ENCODE peak calls at places on chromosomes 6 and 20, in six cellular contexts. Y, E, V, C, J and T are unnamed samples.

GRCh38 chr20:59676877-59677140 is 72.5 kb downstream of the PHACTR3 start:
- DNase-seq in Y (no peak), E (no peak), V (no peak), C (no peak), J (no peak), T (no peak)

GRCh38 chr20:46731770-46732169 is 22.3 kb downstream of the SLC2A10 start:
- DNase-seq in Y (no peak), E (no peak), V (no peak), C (no peak), J (no peak), T (no peak)

GRCh38 chr6:81722503-81723223 is 29.8 kb downstream of the TENT5A start:
- DNase-seq in Y (no peak), E (peak; percentile 70), V (no peak), C (no peak), J (no peak), T (no peak)

GRCh38 chr20:56924976-56925695 is 296.0 kb downstream of the TFAP2C start:
- DNase-seq in Y (peak; percentile 3), E (no peak), V (no peak), C (no peak), J (no peak), T (no peak)

GRCh38 chr6:12395898-12396297 is 105.7 kb downstream of the EDN1 start:
- DNase-seq in Y (no peak), E (no peak), V (no peak), C (no peak), J (no peak), T (no peak)

GRCh38 chr20:48350291-48350988 is 477.4 kb downstream of the PREX1 start:
- DNase-seq in Y (no peak), E (no peak), V (no peak), C (no peak), J (peak; percentile 52), T (no peak)

GRCh38 chr6:140586426-140587061 is 1212.1 kb upstream of the CITED2 start:
- DNase-seq in Y (no peak), E (no peak), V (no peak), C (no peak), J (no peak), T (no peak)

GRCh38 chr20:8507231-8507630 is 375.2 kb downstream of the PLCB1 start:
- DNase-seq in Y (no peak), E (no peak), V (no peak), C (no peak), J (no peak), T (no peak)

GRCh38 chr6:128350416-128351254 is 169.8 kb downstream of the PTPRK start:
- DNase-seq in Y (no peak), E (no peak), V (no peak), C (no peak), J (peak; percentile 11), T (peak; percentile 3)

GRCh38 chr20:17710379-17711305 is 10.9 kb downstream of the BANF2 start:
- DNase-seq in Y (no peak), E (peak; percentile 46), V (no peak), C (no peak), J (no peak), T (no peak)

GRCh38 chr6:132198896-132199295 is 202.4 kb downstream of the MOXD1 start:
- DNase-seq in Y (no peak), E (no peak), V (no peak), C (no peak), J (no peak), T (no peak)

GRCh38 chr6:125957845-125958244 is 1.3 kb downstream of the HINT3 start:
- DNase-seq in Y (peak; percentile 20), E (peak; percentile 85), V (no peak), C (no peak), J (peak; percentile 50), T (peak; percentile 27)

GRCh38 chr6:128757961-128758360 is 125.0 kb upstream of the LAMA2 start:
- DNase-seq in Y (no peak), E (no peak), V (no peak), C (no peak), J (no peak), T (no peak)

GRCh38 chr20:39291301-39291700 is 329.2 kb downstream of the DHX35 start:
- DNase-seq in Y (no peak), E (no peak), V (no peak), C (no peak), J (no peak), T (no peak)

GRCh38 chr6:169839898-169840631 is 88.6 kb downstream of the ERMARD start:
- DNase-seq in Y (no peak), E (no peak), V (no peak), C (no peak), J (no peak), T (no peak)

GRCh38 chr6:16256781-16257180 is 18.4 kb downstream of the GMPR start:
- DNase-seq in Y (no peak), E (no peak), V (no peak), C (no peak), J (no peak), T (no peak)

GRCh38 chr20:20241966-20242365 is 125.9 kb upstream of the INSM1 start:
- DNase-seq in Y (no peak), E (no peak), V (no peak), C (no peak), J (no peak), T (no peak)

GRCh38 chr20:14991023-14991422 is 653.6 kb upstream of the FLRT3 start:
- DNase-seq in Y (no peak), E (no peak), V (no peak), C (no peak), J (peak; percentile 86), T (no peak)

GRCh38 chr6:150492941-150493340 is 106.7 kb upstream of the PLEKHG1 start:
- DNase-seq in Y (no peak), E (no peak), V (no peak), C (no peak), J (peak; percentile 13), T (no peak)

GRCh38 chr6:17705778-17706579 is 746 bp downstream of the NUP153 start:
- DNase-seq in Y (peak; percentile 42), E (peak; percentile 90), V (peak; percentile 79), C (peak; percentile 64), J (peak; percentile 78), T (peak; percentile 50)

GRCh38 chr6:140537211-140537610 is 1162.8 kb upstream of the CITED2 start:
- DNase-seq in Y (no peak), E (no peak), V (no peak), C (no peak), J (peak; percentile 18), T (no peak)

GRCh38 chr6:133698272-133698671 is 190.6 kb upstream of the TCF21 start:
- DNase-seq in Y (no peak), E (no peak), V (no peak), C (no peak), J (no peak), T (no peak)